ENCODE peak calls at places on chromosomes 11 and 22, in six cellular contexts. One of them, this sample, is unnamed.

GRCh38 chr11:68373810-68374501 is 61.6 kb downstream of the LRP5 start:
- DNase-seq in GM06990: no peak
- DNase-seq in activated T-helper 1 cell treated with anti-CD3 and anti-CD28 coated beads, Interleukin-12 subunit alpha, Interleukin-12 subunit beta, Interleukin-2, Interleukin-4 antibody, amounts not matched to agents 30 ng/mL and 10 ng/mL and 1 ng/mL, durations not matched to agents 14 hours and 24 hours and 36 hours: no peak
- DNase-seq in SIG-M5: no peak
- DNase-seq in NCI-H1694 treated with DMSO at 0.1 percent for 48 hours: no peak
- DNase-seq in naive thymus-derived CD8-positive, alpha-beta T cell: no peak
- DNase-seq in this sample: no peak

GRCh38 chr11:102244681-102245409 is 72.4 kb upstream of the BIRC3 start:
- DNase-seq in naive thymus-derived CD8-positive, alpha-beta T cell: no peak
- DNase-seq in NCI-H1694 treated with DMSO at 0.1 percent for 48 hours: no peak
- DNase-seq in SIG-M5: no peak
- DNase-seq in activated T-helper 1 cell treated with anti-CD3 and anti-CD28 coated beads, Interleukin-12 subunit alpha, Interleukin-12 subunit beta, Interleukin-2, Interleukin-4 antibody, amounts not matched to agents 30 ng/mL and 10 ng/mL and 1 ng/mL, durations not matched to agents 14 hours and 24 hours and 36 hours: no peak
- DNase-seq in GM06990: no peak
- DNase-seq in this sample: no peak

GRCh38 chr22:28795071-28795693 is 5.2 kb downstream of the XBP1 start:
- DNase-seq in NCI-H1694 treated with DMSO at 0.1 percent for 48 hours: no peak
- DNase-seq in activated T-helper 1 cell treated with anti-CD3 and anti-CD28 coated beads, Interleukin-12 subunit alpha, Interleukin-12 subunit beta, Interleukin-2, Interleukin-4 antibody, amounts not matched to agents 30 ng/mL and 10 ng/mL and 1 ng/mL, durations not matched to agents 14 hours and 24 hours and 36 hours: no peak
- DNase-seq in GM06990: no peak
- DNase-seq in SIG-M5: no peak
- DNase-seq in naive thymus-derived CD8-positive, alpha-beta T cell: no peak
- DNase-seq in this sample: no peak

GRCh38 chr22:44920183-44920582 is 89.6 kb downstream of the PHF21B start:
- DNase-seq in naive thymus-derived CD8-positive, alpha-beta T cell: no peak
- DNase-seq in GM06990: no peak
- DNase-seq in SIG-M5: no peak
- DNase-seq in activated T-helper 1 cell treated with anti-CD3 and anti-CD28 coated beads, Interleukin-12 subunit alpha, Interleukin-12 subunit beta, Interleukin-2, Interleukin-4 antibody, amounts not matched to agents 30 ng/mL and 10 ng/mL and 1 ng/mL, durations not matched to agents 14 hours and 24 hours and 36 hours: no peak
- DNase-seq in NCI-H1694 treated with DMSO at 0.1 percent for 48 hours: no peak
- DNase-seq in this sample: no peak

GRCh38 chr22:19955241-19956128 is 13.9 kb upstream of the TXNRD2 start:
- DNase-seq in activated T-helper 1 cell treated with anti-CD3 and anti-CD28 coated beads, Interleukin-12 subunit alpha, Interleukin-12 subunit beta, Interleukin-2, Interleukin-4 antibody, amounts not matched to agents 30 ng/mL and 10 ng/mL and 1 ng/mL, durations not matched to agents 14 hours and 24 hours and 36 hours: no peak
- DNase-seq in naive thymus-derived CD8-positive, alpha-beta T cell: no peak
- DNase-seq in GM06990: no peak
- DNase-seq in NCI-H1694 treated with DMSO at 0.1 percent for 48 hours: peak
- DNase-seq in SIG-M5: no peak
- DNase-seq in this sample: no peak

GRCh38 chr11:58782066-58782465 is 50.3 kb upstream of the GLYAT start:
- DNase-seq in naive thymus-derived CD8-positive, alpha-beta T cell: no peak
- DNase-seq in GM06990: no peak
- DNase-seq in SIG-M5: no peak
- DNase-seq in activated T-helper 1 cell treated with anti-CD3 and anti-CD28 coated beads, Interleukin-12 subunit alpha, Interleukin-12 subunit beta, Interleukin-2, Interleukin-4 antibody, amounts not matched to agents 30 ng/mL and 10 ng/mL and 1 ng/mL, durations not matched to agents 14 hours and 24 hours and 36 hours: no peak
- DNase-seq in NCI-H1694 treated with DMSO at 0.1 percent for 48 hours: no peak
- DNase-seq in this sample: no peak

GRCh38 chr11:69868871-69869270 is 49.7 kb upstream of the FGF3 start:
- DNase-seq in NCI-H1694 treated with DMSO at 0.1 percent for 48 hours: no peak
- DNase-seq in SIG-M5: no peak
- DNase-seq in naive thymus-derived CD8-positive, alpha-beta T cell: no peak
- DNase-seq in activated T-helper 1 cell treated with anti-CD3 and anti-CD28 coated beads, Interleukin-12 subunit alpha, Interleukin-12 subunit beta, Interleukin-2, Interleukin-4 antibody, amounts not matched to agents 30 ng/mL and 10 ng/mL and 1 ng/mL, durations not matched to agents 14 hours and 24 hours and 36 hours: no peak
- DNase-seq in GM06990: no peak
- DNase-seq in this sample: no peak

GRCh38 chr22:35631597-35631996 is 14.5 kb upstream of the MB start:
- DNase-seq in NCI-H1694 treated with DMSO at 0.1 percent for 48 hours: no peak
- DNase-seq in SIG-M5: no peak
- DNase-seq in naive thymus-derived CD8-positive, alpha-beta T cell: no peak
- DNase-seq in activated T-helper 1 cell treated with anti-CD3 and anti-CD28 coated beads, Interleukin-12 subunit alpha, Interleukin-12 subunit beta, Interleukin-2, Interleukin-4 antibody, amounts not matched to agents 30 ng/mL and 10 ng/mL and 1 ng/mL, durations not matched to agents 14 hours and 24 hours and 36 hours: no peak
- DNase-seq in GM06990: no peak
- DNase-seq in this sample: peak

GRCh38 chr11:33633251-33634003 is 67.2 kb downstream of the C11orf91 start:
- DNase-seq in GM06990: no peak
- DNase-seq in NCI-H1694 treated with DMSO at 0.1 percent for 48 hours: no peak
- DNase-seq in naive thymus-derived CD8-positive, alpha-beta T cell: no peak
- DNase-seq in activated T-helper 1 cell treated with anti-CD3 and anti-CD28 coated beads, Interleukin-12 subunit alpha, Interleukin-12 subunit beta, Interleukin-2, Interleukin-4 antibody, amounts not matched to agents 30 ng/mL and 10 ng/mL and 1 ng/mL, durations not matched to agents 14 hours and 24 hours and 36 hours: no peak
- DNase-seq in SIG-M5: no peak
- DNase-seq in this sample: no peak

GRCh38 chr11:69371731-69372588 is 78.0 kb downstream of the MYEOV start:
- DNase-seq in NCI-H1694 treated with DMSO at 0.1 percent for 48 hours: no peak
- DNase-seq in naive thymus-derived CD8-positive, alpha-beta T cell: no peak
- DNase-seq in GM06990: no peak
- DNase-seq in activated T-helper 1 cell treated with anti-CD3 and anti-CD28 coated beads, Interleukin-12 subunit alpha, Interleukin-12 subunit beta, Interleukin-2, Interleukin-4 antibody, amounts not matched to agents 30 ng/mL and 10 ng/mL and 1 ng/mL, durations not matched to agents 14 hours and 24 hours and 36 hours: no peak
- DNase-seq in SIG-M5: no peak
- DNase-seq in this sample: no peak

GRCh38 chr22:21938906-21939305 is 13.7 kb downstream of the PPM1F start:
- DNase-seq in GM06990: no peak
- DNase-seq in NCI-H1694 treated with DMSO at 0.1 percent for 48 hours: no peak
- DNase-seq in SIG-M5: no peak
- DNase-seq in naive thymus-derived CD8-positive, alpha-beta T cell: no peak
- DNase-seq in activated T-helper 1 cell treated with anti-CD3 and anti-CD28 coated beads, Interleukin-12 subunit alpha, Interleukin-12 subunit beta, Interleukin-2, Interleukin-4 antibody, amounts not matched to agents 30 ng/mL and 10 ng/mL and 1 ng/mL, durations not matched to agents 14 hours and 24 hours and 36 hours: no peak
- DNase-seq in this sample: no peak

GRCh38 chr11:133082851-133083488 is 449.3 kb downstream of the OPCML start:
- DNase-seq in SIG-M5: no peak
- DNase-seq in GM06990: peak
- DNase-seq in NCI-H1694 treated with DMSO at 0.1 percent for 48 hours: no peak
- DNase-seq in activated T-helper 1 cell treated with anti-CD3 and anti-CD28 coated beads, Interleukin-12 subunit alpha, Interleukin-12 subunit beta, Interleukin-2, Interleukin-4 antibody, amounts not matched to agents 30 ng/mL and 10 ng/mL and 1 ng/mL, durations not matched to agents 14 hours and 24 hours and 36 hours: peak
- DNase-seq in naive thymus-derived CD8-positive, alpha-beta T cell: peak
- DNase-seq in this sample: no peak

GRCh38 chr22:37128555-37129281 is 19.2 kb upstream of the TMPRSS6 start:
- DNase-seq in GM06990: no peak
- DNase-seq in naive thymus-derived CD8-positive, alpha-beta T cell: no peak
- DNase-seq in NCI-H1694 treated with DMSO at 0.1 percent for 48 hours: no peak
- DNase-seq in activated T-helper 1 cell treated with anti-CD3 and anti-CD28 coated beads, Interleukin-12 subunit alpha, Interleukin-12 subunit beta, Interleukin-2, Interleukin-4 antibody, amounts not matched to agents 30 ng/mL and 10 ng/mL and 1 ng/mL, durations not matched to agents 14 hours and 24 hours and 36 hours: no peak
- DNase-seq in SIG-M5: no peak
- DNase-seq in this sample: no peak

GRCh38 chr11:65709661-65710060 is 2.4 kb upstream of the KAT5 start:
- DNase-seq in SIG-M5: no peak
- DNase-seq in activated T-helper 1 cell treated with anti-CD3 and anti-CD28 coated beads, Interleukin-12 subunit alpha, Interleukin-12 subunit beta, Interleukin-2, Interleukin-4 antibody, amounts not matched to agents 30 ng/mL and 10 ng/mL and 1 ng/mL, durations not matched to agents 14 hours and 24 hours and 36 hours: no peak
- DNase-seq in NCI-H1694 treated with DMSO at 0.1 percent for 48 hours: no peak
- DNase-seq in GM06990: no peak
- DNase-seq in naive thymus-derived CD8-positive, alpha-beta T cell: no peak
- DNase-seq in this sample: no peak

GRCh38 chr22:36733271-36733670 is 29.7 kb upstream of the CACNG2 start:
- DNase-seq in SIG-M5: no peak
- DNase-seq in NCI-H1694 treated with DMSO at 0.1 percent for 48 hours: no peak
- DNase-seq in activated T-helper 1 cell treated with anti-CD3 and anti-CD28 coated beads, Interleukin-12 subunit alpha, Interleukin-12 subunit beta, Interleukin-2, Interleukin-4 antibody, amounts not matched to agents 30 ng/mL and 10 ng/mL and 1 ng/mL, durations not matched to agents 14 hours and 24 hours and 36 hours: no peak
- DNase-seq in naive thymus-derived CD8-positive, alpha-beta T cell: no peak
- DNase-seq in GM06990: no peak
- DNase-seq in this sample: no peak

GRCh38 chr22:48680601-48681000 is 1147.1 kb downstream of the BRD1 start:
- DNase-seq in naive thymus-derived CD8-positive, alpha-beta T cell: no peak
- DNase-seq in GM06990: no peak
- DNase-seq in SIG-M5: no peak
- DNase-seq in NCI-H1694 treated with DMSO at 0.1 percent for 48 hours: no peak
- DNase-seq in activated T-helper 1 cell treated with anti-CD3 and anti-CD28 coated beads, Interleukin-12 subunit alpha, Interleukin-12 subunit beta, Interleukin-2, Interleukin-4 antibody, amounts not matched to agents 30 ng/mL and 10 ng/mL and 1 ng/mL, durations not matched to agents 14 hours and 24 hours and 36 hours: no peak
- DNase-seq in this sample: no peak

GRCh38 chr22:39077513-39077840 is 402 bp downstream of the APOBEC3G start:
- DNase-seq in NCI-H1694 treated with DMSO at 0.1 percent for 48 hours: no peak
- DNase-seq in naive thymus-derived CD8-positive, alpha-beta T cell: no peak
- DNase-seq in GM06990: no peak
- DNase-seq in activated T-helper 1 cell treated with anti-CD3 and anti-CD28 coated beads, Interleukin-12 subunit alpha, Interleukin-12 subunit beta, Interleukin-2, Interleukin-4 antibody, amounts not matched to agents 30 ng/mL and 10 ng/mL and 1 ng/mL, durations not matched to agents 14 hours and 24 hours and 36 hours: no peak
- DNase-seq in SIG-M5: no peak
- DNase-seq in this sample: no peak

GRCh38 chr22:39349967-39350802 is at the start of gene SYNGR1:
- DNase-seq in activated T-helper 1 cell treated with anti-CD3 and anti-CD28 coated beads, Interleukin-12 subunit alpha, Interleukin-12 subunit beta, Interleukin-2, Interleukin-4 antibody, amounts not matched to agents 30 ng/mL and 10 ng/mL and 1 ng/mL, durations not matched to agents 14 hours and 24 hours and 36 hours: no peak
- DNase-seq in SIG-M5: no peak
- DNase-seq in naive thymus-derived CD8-positive, alpha-beta T cell: peak
- DNase-seq in GM06990: no peak
- DNase-seq in NCI-H1694 treated with DMSO at 0.1 percent for 48 hours: no peak
- DNase-seq in this sample: no peak

GRCh38 chr11:129750343-129751292 is 65.0 kb upstream of the TMEM45B start:
- DNase-seq in NCI-H1694 treated with DMSO at 0.1 percent for 48 hours: peak
- DNase-seq in naive thymus-derived CD8-positive, alpha-beta T cell: peak
- DNase-seq in activated T-helper 1 cell treated with anti-CD3 and anti-CD28 coated beads, Interleukin-12 subunit alpha, Interleukin-12 subunit beta, Interleukin-2, Interleukin-4 antibody, amounts not matched to agents 30 ng/mL and 10 ng/mL and 1 ng/mL, durations not matched to agents 14 hours and 24 hours and 36 hours: peak
- DNase-seq in SIG-M5: no peak
- DNase-seq in GM06990: peak
- DNase-seq in this sample: peak

GRCh38 chr11:122045181-122045586 is 70.8 kb downstream of the BLID start:
- DNase-seq in GM06990: no peak
- DNase-seq in naive thymus-derived CD8-positive, alpha-beta T cell: no peak
- DNase-seq in activated T-helper 1 cell treated with anti-CD3 and anti-CD28 coated beads, Interleukin-12 subunit alpha, Interleukin-12 subunit beta, Interleukin-2, Interleukin-4 antibody, amounts not matched to agents 30 ng/mL and 10 ng/mL and 1 ng/mL, durations not matched to agents 14 hours and 24 hours and 36 hours: no peak
- DNase-seq in NCI-H1694 treated with DMSO at 0.1 percent for 48 hours: no peak
- DNase-seq in SIG-M5: no peak
- DNase-seq in this sample: no peak

GRCh38 chr11:70229737-70230136 is 26.6 kb downstream of the FADD start:
- DNase-seq in naive thymus-derived CD8-positive, alpha-beta T cell: no peak
- DNase-seq in GM06990: no peak
- DNase-seq in SIG-M5: no peak
- DNase-seq in activated T-helper 1 cell treated with anti-CD3 and anti-CD28 coated beads, Interleukin-12 subunit alpha, Interleukin-12 subunit beta, Interleukin-2, Interleukin-4 antibody, amounts not matched to agents 30 ng/mL and 10 ng/mL and 1 ng/mL, durations not matched to agents 14 hours and 24 hours and 36 hours: no peak
- DNase-seq in NCI-H1694 treated with DMSO at 0.1 percent for 48 hours: no peak
- DNase-seq in this sample: no peak

GRCh38 chr11:83070044-83070877 is 1.4 kb downstream of the RAB30 start:
- DNase-seq in SIG-M5: no peak
- DNase-seq in activated T-helper 1 cell treated with anti-CD3 and anti-CD28 coated beads, Interleukin-12 subunit alpha, Interleukin-12 subunit beta, Interleukin-2, Interleukin-4 antibody, amounts not matched to agents 30 ng/mL and 10 ng/mL and 1 ng/mL, durations not matched to agents 14 hours and 24 hours and 36 hours: no peak
- DNase-seq in naive thymus-derived CD8-positive, alpha-beta T cell: no peak
- DNase-seq in GM06990: no peak
- DNase-seq in NCI-H1694 treated with DMSO at 0.1 percent for 48 hours: no peak
- DNase-seq in this sample: no peak

GRCh38 chr22:39242809-39243442 is 1.9 kb downstream of the PDGFB start:
- DNase-seq in activated T-helper 1 cell treated with anti-CD3 and anti-CD28 coated beads, Interleukin-12 subunit alpha, Interleukin-12 subunit beta, Interleukin-2, Interleukin-4 antibody, amounts not matched to agents 30 ng/mL and 10 ng/mL and 1 ng/mL, durations not matched to agents 14 hours and 24 hours and 36 hours: no peak
- DNase-seq in GM06990: no peak
- DNase-seq in NCI-H1694 treated with DMSO at 0.1 percent for 48 hours: no peak
- DNase-seq in SIG-M5: no peak
- DNase-seq in naive thymus-derived CD8-positive, alpha-beta T cell: peak
- DNase-seq in this sample: peak

GRCh38 chr22:36334081-36334831 is 53.5 kb downstream of the MYH9 start:
- DNase-seq in naive thymus-derived CD8-positive, alpha-beta T cell: peak
- DNase-seq in GM06990: no peak
- DNase-seq in SIG-M5: no peak
- DNase-seq in activated T-helper 1 cell treated with anti-CD3 and anti-CD28 coated beads, Interleukin-12 subunit alpha, Interleukin-12 subunit beta, Interleukin-2, Interleukin-4 antibody, amounts not matched to agents 30 ng/mL and 10 ng/mL and 1 ng/mL, durations not matched to agents 14 hours and 24 hours and 36 hours: peak
- DNase-seq in NCI-H1694 treated with DMSO at 0.1 percent for 48 hours: no peak
- DNase-seq in this sample: no peak

GRCh38 chr11:43649501-43649900 is 31.0 kb upstream of the HSD17B12 start:
- DNase-seq in NCI-H1694 treated with DMSO at 0.1 percent for 48 hours: no peak
- DNase-seq in GM06990: no peak
- DNase-seq in naive thymus-derived CD8-positive, alpha-beta T cell: no peak
- DNase-seq in SIG-M5: no peak
- DNase-seq in activated T-helper 1 cell treated with anti-CD3 and anti-CD28 coated beads, Interleukin-12 subunit alpha, Interleukin-12 subunit beta, Interleukin-2, Interleukin-4 antibody, amounts not matched to agents 30 ng/mL and 10 ng/mL and 1 ng/mL, durations not matched to agents 14 hours and 24 hours and 36 hours: no peak
- DNase-seq in this sample: no peak

GRCh38 chr11:10310301-10310841 is 5.5 kb downstream of the ADM start:
- DNase-seq in activated T-helper 1 cell treated with anti-CD3 and anti-CD28 coated beads, Interleukin-12 subunit alpha, Interleukin-12 subunit beta, Interleukin-2, Interleukin-4 antibody, amounts not matched to agents 30 ng/mL and 10 ng/mL and 1 ng/mL, durations not matched to agents 14 hours and 24 hours and 36 hours: no peak
- DNase-seq in GM06990: peak
- DNase-seq in SIG-M5: no peak
- DNase-seq in NCI-H1694 treated with DMSO at 0.1 percent for 48 hours: no peak
- DNase-seq in naive thymus-derived CD8-positive, alpha-beta T cell: no peak
- DNase-seq in this sample: no peak

GRCh38 chr22:26464312-26464711 is 19.3 kb downstream of the HPS4 start:
- DNase-seq in GM06990: no peak
- DNase-seq in SIG-M5: no peak
- DNase-seq in NCI-H1694 treated with DMSO at 0.1 percent for 48 hours: no peak
- DNase-seq in activated T-helper 1 cell treated with anti-CD3 and anti-CD28 coated beads, Interleukin-12 subunit alpha, Interleukin-12 subunit beta, Interleukin-2, Interleukin-4 antibody, amounts not matched to agents 30 ng/mL and 10 ng/mL and 1 ng/mL, durations not matched to agents 14 hours and 24 hours and 36 hours: no peak
- DNase-seq in naive thymus-derived CD8-positive, alpha-beta T cell: no peak
- DNase-seq in this sample: no peak

GRCh38 chr22:49352361-49353169 is 475.1 kb downstream of the BRD1 start:
- DNase-seq in SIG-M5: no peak
- DNase-seq in naive thymus-derived CD8-positive, alpha-beta T cell: no peak
- DNase-seq in activated T-helper 1 cell treated with anti-CD3 and anti-CD28 coated beads, Interleukin-12 subunit alpha, Interleukin-12 subunit beta, Interleukin-2, Interleukin-4 antibody, amounts not matched to agents 30 ng/mL and 10 ng/mL and 1 ng/mL, durations not matched to agents 14 hours and 24 hours and 36 hours: no peak
- DNase-seq in GM06990: no peak
- DNase-seq in NCI-H1694 treated with DMSO at 0.1 percent for 48 hours: no peak
- DNase-seq in this sample: no peak

GRCh38 chr22:23182289-23183106 is 2.2 kb downstream of the BCR start:
- DNase-seq in SIG-M5: no peak
- DNase-seq in GM06990: peak
- DNase-seq in naive thymus-derived CD8-positive, alpha-beta T cell: peak
- DNase-seq in activated T-helper 1 cell treated with anti-CD3 and anti-CD28 coated beads, Interleukin-12 subunit alpha, Interleukin-12 subunit beta, Interleukin-2, Interleukin-4 antibody, amounts not matched to agents 30 ng/mL and 10 ng/mL and 1 ng/mL, durations not matched to agents 14 hours and 24 hours and 36 hours: peak
- DNase-seq in NCI-H1694 treated with DMSO at 0.1 percent for 48 hours: no peak
- DNase-seq in this sample: peak